ENCODE peak calls at places on chromosomes 11 and 22, in six cellular contexts. One of them, this sample, is unnamed.

GRCh38 chr11:63884191-63884590 is 32.8 kb downstream of the RCOR2 start:
- DNase-seq in tibial nerve: no peak
- DNase-seq in lung microvascular endothelial cell: no peak
- DNase-seq in stimulated activated CD4-positive, alpha-beta T cell treated with anti-CD3 and anti-CD28 coated beads, Interleukin-12 subunit alpha, Interleukin-12 subunit beta, amount 100 ng/mL, for 4 hours: no peak
- DNase-seq in SJSA1: no peak
- DNase-seq in mesendoderm: no peak
- DNase-seq in this sample: no peak

GRCh38 chr11:96200243-96200642 is 142.8 kb downstream of the MAML2 start:
- DNase-seq in mesendoderm: peak; percentile 55
- DNase-seq in lung microvascular endothelial cell: no peak
- DNase-seq in tibial nerve: no peak
- DNase-seq in SJSA1: peak; percentile 82
- DNase-seq in stimulated activated CD4-positive, alpha-beta T cell treated with anti-CD3 and anti-CD28 coated beads, Interleukin-12 subunit alpha, Interleukin-12 subunit beta, amount 100 ng/mL, for 4 hours: no peak
- DNase-seq in this sample: peak; percentile 44

GRCh38 chr22:48483764-48484528 is 1343.7 kb downstream of the BRD1 start:
- DNase-seq in mesendoderm: peak; percentile 51
- DNase-seq in lung microvascular endothelial cell: no peak
- DNase-seq in stimulated activated CD4-positive, alpha-beta T cell treated with anti-CD3 and anti-CD28 coated beads, Interleukin-12 subunit alpha, Interleukin-12 subunit beta, amount 100 ng/mL, for 4 hours: no peak
- DNase-seq in SJSA1: no peak
- DNase-seq in tibial nerve: no peak
- DNase-seq in this sample: no peak

GRCh38 chr11:69437001-69437875 is 44.2 kb upstream of the LINC01488 start:
- DNase-seq in tibial nerve: no peak
- DNase-seq in SJSA1: peak; percentile 94
- DNase-seq in stimulated activated CD4-positive, alpha-beta T cell treated with anti-CD3 and anti-CD28 coated beads, Interleukin-12 subunit alpha, Interleukin-12 subunit beta, amount 100 ng/mL, for 4 hours: no peak
- DNase-seq in lung microvascular endothelial cell: no peak
- DNase-seq in mesendoderm: peak; percentile 91
- DNase-seq in this sample: peak; percentile 48

GRCh38 chr11:80155412-80156017 is 714.7 kb upstream of the TENM4 start:
- DNase-seq in tibial nerve: no peak
- DNase-seq in stimulated activated CD4-positive, alpha-beta T cell treated with anti-CD3 and anti-CD28 coated beads, Interleukin-12 subunit alpha, Interleukin-12 subunit beta, amount 100 ng/mL, for 4 hours: no peak
- DNase-seq in mesendoderm: peak; percentile 67
- DNase-seq in SJSA1: peak; percentile 6
- DNase-seq in lung microvascular endothelial cell: no peak
- DNase-seq in this sample: peak; percentile 25

GRCh38 chr22:49197986-49198704 is 629.5 kb downstream of the BRD1 start:
- DNase-seq in mesendoderm: no peak
- DNase-seq in stimulated activated CD4-positive, alpha-beta T cell treated with anti-CD3 and anti-CD28 coated beads, Interleukin-12 subunit alpha, Interleukin-12 subunit beta, amount 100 ng/mL, for 4 hours: no peak
- DNase-seq in SJSA1: no peak
- DNase-seq in tibial nerve: no peak
- DNase-seq in lung microvascular endothelial cell: no peak
- DNase-seq in this sample: no peak

GRCh38 chr11:2593393-2593950 is 106.3 kb downstream of the KCNQ1OT1 start:
- DNase-seq in lung microvascular endothelial cell: no peak
- DNase-seq in tibial nerve: no peak
- DNase-seq in stimulated activated CD4-positive, alpha-beta T cell treated with anti-CD3 and anti-CD28 coated beads, Interleukin-12 subunit alpha, Interleukin-12 subunit beta, amount 100 ng/mL, for 4 hours: no peak
- DNase-seq in SJSA1: no peak
- DNase-seq in mesendoderm: no peak
- DNase-seq in this sample: peak; percentile 6

GRCh38 chr22:31150615-31151014 is 9.4 kb upstream of the RNF185 start:
- DNase-seq in SJSA1: no peak
- DNase-seq in tibial nerve: no peak
- DNase-seq in stimulated activated CD4-positive, alpha-beta T cell treated with anti-CD3 and anti-CD28 coated beads, Interleukin-12 subunit alpha, Interleukin-12 subunit beta, amount 100 ng/mL, for 4 hours: no peak
- DNase-seq in lung microvascular endothelial cell: no peak
- DNase-seq in mesendoderm: no peak
- DNase-seq in this sample: no peak

GRCh38 chr22:35039625-35040024 is 26.3 kb upstream of the ISX start:
- DNase-seq in mesendoderm: no peak
- DNase-seq in tibial nerve: no peak
- DNase-seq in SJSA1: no peak
- DNase-seq in lung microvascular endothelial cell: no peak
- DNase-seq in stimulated activated CD4-positive, alpha-beta T cell treated with anti-CD3 and anti-CD28 coated beads, Interleukin-12 subunit alpha, Interleukin-12 subunit beta, amount 100 ng/mL, for 4 hours: no peak
- DNase-seq in this sample: no peak

GRCh38 chr11:9003573-9004309 is at the start of gene NRIP3:
- DNase-seq in lung microvascular endothelial cell: peak; percentile 56
- DNase-seq in tibial nerve: peak; percentile 41
- DNase-seq in SJSA1: peak; percentile 62
- DNase-seq in stimulated activated CD4-positive, alpha-beta T cell treated with anti-CD3 and anti-CD28 coated beads, Interleukin-12 subunit alpha, Interleukin-12 subunit beta, amount 100 ng/mL, for 4 hours: peak; percentile 66
- DNase-seq in mesendoderm: peak; percentile 66
- DNase-seq in this sample: peak; percentile 50

GRCh38 chr11:45285931-45286632 is at the start of gene SYT13:
- DNase-seq in SJSA1: no peak
- DNase-seq in stimulated activated CD4-positive, alpha-beta T cell treated with anti-CD3 and anti-CD28 coated beads, Interleukin-12 subunit alpha, Interleukin-12 subunit beta, amount 100 ng/mL, for 4 hours: no peak
- DNase-seq in tibial nerve: no peak
- DNase-seq in mesendoderm: peak; percentile 80
- DNase-seq in lung microvascular endothelial cell: peak; percentile 17
- DNase-seq in this sample: no peak

GRCh38 chr22:20750461-20751184 is 23.3 kb upstream of the SERPIND1 start:
- DNase-seq in tibial nerve: peak; percentile 50
- DNase-seq in SJSA1: peak; percentile 80
- DNase-seq in stimulated activated CD4-positive, alpha-beta T cell treated with anti-CD3 and anti-CD28 coated beads, Interleukin-12 subunit alpha, Interleukin-12 subunit beta, amount 100 ng/mL, for 4 hours: peak; percentile 15
- DNase-seq in mesendoderm: no peak
- DNase-seq in lung microvascular endothelial cell: peak; percentile 55
- DNase-seq in this sample: peak; percentile 33

GRCh38 chr11:90851196-90851595 is 628.3 kb upstream of the CHORDC1 start:
- DNase-seq in SJSA1: no peak
- DNase-seq in mesendoderm: no peak
- DNase-seq in tibial nerve: no peak
- DNase-seq in lung microvascular endothelial cell: no peak
- DNase-seq in stimulated activated CD4-positive, alpha-beta T cell treated with anti-CD3 and anti-CD28 coated beads, Interleukin-12 subunit alpha, Interleukin-12 subunit beta, amount 100 ng/mL, for 4 hours: no peak
- DNase-seq in this sample: no peak

GRCh38 chr11:125592305-125593112 is at the start of gene STT3A:
- DNase-seq in lung microvascular endothelial cell: peak; percentile 100
- DNase-seq in stimulated activated CD4-positive, alpha-beta T cell treated with anti-CD3 and anti-CD28 coated beads, Interleukin-12 subunit alpha, Interleukin-12 subunit beta, amount 100 ng/mL, for 4 hours: peak; percentile 95
- DNase-seq in tibial nerve: peak; percentile 98
- DNase-seq in mesendoderm: peak; percentile 100
- DNase-seq in SJSA1: peak; percentile 96
- DNase-seq in this sample: peak; percentile 99

GRCh38 chr11:64722141-64723050 is 601 bp downstream of the NRXN2 start:
- DNase-seq in mesendoderm: no peak
- DNase-seq in stimulated activated CD4-positive, alpha-beta T cell treated with anti-CD3 and anti-CD28 coated beads, Interleukin-12 subunit alpha, Interleukin-12 subunit beta, amount 100 ng/mL, for 4 hours: no peak
- DNase-seq in lung microvascular endothelial cell: no peak
- DNase-seq in SJSA1: no peak
- DNase-seq in tibial nerve: no peak
- DNase-seq in this sample: no peak

GRCh38 chr11:61011950-61012830 is 40.7 kb downstream of the CD6 start:
- DNase-seq in stimulated activated CD4-positive, alpha-beta T cell treated with anti-CD3 and anti-CD28 coated beads, Interleukin-12 subunit alpha, Interleukin-12 subunit beta, amount 100 ng/mL, for 4 hours: no peak
- DNase-seq in tibial nerve: no peak
- DNase-seq in SJSA1: peak; percentile 28
- DNase-seq in mesendoderm: peak; percentile 59
- DNase-seq in lung microvascular endothelial cell: no peak
- DNase-seq in this sample: no peak

GRCh38 chr11:128207861-128208321 is 379.5 kb downstream of the ETS1 start:
- DNase-seq in stimulated activated CD4-positive, alpha-beta T cell treated with anti-CD3 and anti-CD28 coated beads, Interleukin-12 subunit alpha, Interleukin-12 subunit beta, amount 100 ng/mL, for 4 hours: no peak
- DNase-seq in mesendoderm: no peak
- DNase-seq in SJSA1: peak; percentile 79
- DNase-seq in lung microvascular endothelial cell: peak; percentile 86
- DNase-seq in tibial nerve: no peak
- DNase-seq in this sample: peak; percentile 81

GRCh38 chr22:43835736-43836135 is 23.6 kb upstream of the EFCAB6 start:
- DNase-seq in stimulated activated CD4-positive, alpha-beta T cell treated with anti-CD3 and anti-CD28 coated beads, Interleukin-12 subunit alpha, Interleukin-12 subunit beta, amount 100 ng/mL, for 4 hours: no peak
- DNase-seq in lung microvascular endothelial cell: no peak
- DNase-seq in tibial nerve: no peak
- DNase-seq in SJSA1: no peak
- DNase-seq in mesendoderm: no peak
- DNase-seq in this sample: no peak

GRCh38 chr11:655036-655726 is 18.1 kb downstream of the DRD4 start:
- DNase-seq in lung microvascular endothelial cell: no peak
- DNase-seq in SJSA1: no peak
- DNase-seq in stimulated activated CD4-positive, alpha-beta T cell treated with anti-CD3 and anti-CD28 coated beads, Interleukin-12 subunit alpha, Interleukin-12 subunit beta, amount 100 ng/mL, for 4 hours: no peak
- DNase-seq in mesendoderm: no peak
- DNase-seq in tibial nerve: no peak
- DNase-seq in this sample: no peak

GRCh38 chr11:105960252-105961245 is 61.5 kb downstream of the MSANTD4 start:
- DNase-seq in tibial nerve: no peak
- DNase-seq in mesendoderm: peak; percentile 58
- DNase-seq in stimulated activated CD4-positive, alpha-beta T cell treated with anti-CD3 and anti-CD28 coated beads, Interleukin-12 subunit alpha, Interleukin-12 subunit beta, amount 100 ng/mL, for 4 hours: no peak
- DNase-seq in SJSA1: no peak
- DNase-seq in lung microvascular endothelial cell: no peak
- DNase-seq in this sample: no peak

GRCh38 chr22:42720263-42721044 is at the start of gene A4GALT:
- DNase-seq in mesendoderm: no peak
- DNase-seq in tibial nerve: no peak
- DNase-seq in SJSA1: peak; percentile 39
- DNase-seq in lung microvascular endothelial cell: peak; percentile 40
- DNase-seq in stimulated activated CD4-positive, alpha-beta T cell treated with anti-CD3 and anti-CD28 coated beads, Interleukin-12 subunit alpha, Interleukin-12 subunit beta, amount 100 ng/mL, for 4 hours: peak; percentile 4
- DNase-seq in this sample: no peak